ENCODE peak calls at places on chromosomes 13 and 19, in six cellular contexts. G is ovary, P is H9, K is AG04450, J is GM06990, B is heart right ventricle. Z is an unnamed sample.

GRCh38 chr13:27960362-27961226 is 8.5 kb downstream of the CDX2 start:
- DNase-seq in G (no peak), P (peak), K (no peak), J (peak), B (peak), Z (peak)

GRCh38 chr19:55255618-55256423 is 3.0 kb downstream of the PPP6R1 start:
- DNase-seq in G (no peak), P (no peak), K (no peak), J (peak), B (no peak), Z (no peak)

GRCh38 chr19:7863157-7863970 is 10.8 kb downstream of the PRR36 start:
- DNase-seq in G (no peak), P (peak), K (no peak), J (no peak), B (no peak), Z (peak)

GRCh38 chr13:80305737-80306136 is 35.2 kb downstream of the SPRY2 start:
- DNase-seq in G (no peak), P (no peak), K (no peak), J (no peak), B (no peak), Z (no peak)

GRCh38 chr13:111382411-111382810 is 62.0 kb downstream of the TEX29 start:
- DNase-seq in G (no peak), P (peak), K (no peak), J (no peak), B (no peak), Z (peak)

GRCh38 chr13:94617389-94618000 is 15.8 kb downstream of the GPR180 start:
- DNase-seq in G (no peak), P (no peak), K (no peak), J (no peak), B (no peak), Z (no peak)

GRCh38 chr19:15418112-15418587 is 638 bp downstream of the AKAP8L start:
- DNase-seq in G (no peak), P (no peak), K (no peak), J (no peak), B (no peak), Z (no peak)

GRCh38 chr19:7928741-7929701 is 3.1 kb upstream of the CTXN1 start:
- DNase-seq in G (peak), P (peak), K (peak), J (peak), B (no peak), Z (peak)

GRCh38 chr13:113979791-113980471 is 6.1 kb upstream of the C13orf46 start:
- DNase-seq in G (no peak), P (no peak), K (no peak), J (no peak), B (no peak), Z (no peak)

GRCh38 chr13:36706755-36707154 is 32.9 kb downstream of the SERTM1 start:
- DNase-seq in G (no peak), P (no peak), K (peak), J (no peak), B (no peak), Z (no peak)

GRCh38 chr13:25085125-25085742 is 10.7 kb upstream of the PABPC3 start:
- DNase-seq in G (no peak), P (peak), K (no peak), J (no peak), B (no peak), Z (peak)

GRCh38 chr13:112638157-112638750 is 50.3 kb upstream of the TUBGCP3 start:
- DNase-seq in G (no peak), P (peak), K (no peak), J (no peak), B (no peak), Z (no peak)

GRCh38 chr13:77749481-77749880 is 52.0 kb downstream of the SLAIN1 start:
- DNase-seq in G (no peak), P (no peak), K (no peak), J (no peak), B (no peak), Z (no peak)

GRCh38 chr19:46067691-46068090 is 26.9 kb upstream of the IGFL4 start:
- DNase-seq in G (no peak), P (no peak), K (no peak), J (no peak), B (no peak), Z (no peak)

DNA sequence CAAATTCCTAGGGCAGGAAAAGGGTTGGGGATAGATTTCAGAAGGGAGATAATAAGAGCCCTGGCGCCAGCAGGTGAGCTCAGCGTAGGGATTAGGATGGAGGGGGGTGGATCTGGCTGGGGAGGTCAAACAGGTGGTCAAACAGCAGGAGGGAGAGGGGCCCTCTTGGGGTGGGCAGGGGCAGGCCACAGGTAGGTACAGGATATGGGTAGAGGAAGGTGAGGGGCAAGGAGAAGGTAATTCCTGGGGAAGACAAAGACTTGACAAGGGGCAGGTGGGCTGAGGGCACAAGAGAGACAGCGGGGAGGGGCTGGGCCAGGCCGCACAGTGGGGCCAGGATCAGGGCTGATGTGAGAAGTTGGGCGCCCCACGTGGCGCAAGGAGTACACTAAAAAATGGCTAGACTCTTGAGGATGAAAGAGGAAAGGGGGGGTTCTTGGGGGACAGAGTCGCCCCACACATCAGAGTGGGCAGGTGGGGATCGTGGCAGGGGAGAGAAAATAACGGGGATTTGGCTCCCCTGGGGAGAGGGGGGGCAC is 713 bp downstream of the KRI1 start:
- DNase-seq in G (peak), P (peak), K (no peak), J (peak), B (no peak), Z (peak)
- TF ChIP-seq CTCF in G (no peak), P (peak), K (peak), J (peak), B (no peak), Z (no peak)

GRCh38 chr13:48072304-48072703 is 22.6 kb downstream of the MED4 start:
- DNase-seq in G (no peak), P (no peak), K (no peak), J (no peak), B (no peak), Z (peak)

GRCh38 chr13:48074006-48074405 is 20.9 kb downstream of the MED4 start:
- DNase-seq in G (no peak), P (no peak), K (no peak), J (no peak), B (no peak), Z (no peak)

GRCh38 chr13:48081739-48082138 is 13.2 kb downstream of the MED4 start:
- DNase-seq in G (no peak), P (no peak), K (no peak), J (no peak), B (no peak), Z (no peak)

GRCh38 chr13:48072787-48073186 is 22.1 kb downstream of the MED4 start:
- DNase-seq in G (no peak), P (no peak), K (no peak), J (no peak), B (no peak), Z (no peak)

GRCh38 chr13:48078251-48078656 is 16.6 kb downstream of the MED4 start:
- DNase-seq in G (no peak), P (no peak), K (no peak), J (peak), B (no peak), Z (no peak)
- TF ChIP-seq CTCF in G (no peak), P (peak), K (peak), J (peak), B (peak), Z (no peak)

GRCh38 chr19:3413796-3414327 is 47.5 kb downstream of the NFIC start:
- DNase-seq in G (no peak), P (no peak), K (no peak), J (no peak), B (no peak), Z (peak)

GRCh38 chr19:3409346-3410064 is 43.1 kb downstream of the NFIC start:
- DNase-seq in G (no peak), P (no peak), K (no peak), J (no peak), B (peak), Z (no peak)

GRCh38 chr19:3412066-3412465 is 45.7 kb downstream of the NFIC start:
- DNase-seq in G (no peak), P (no peak), K (no peak), J (no peak), B (no peak), Z (no peak)

GRCh38 chr19:3408996-3409345 is 42.6 kb downstream of the NFIC start:
- DNase-seq in G (no peak), P (no peak), K (no peak), J (no peak), B (no peak), Z (no peak)

DNA sequence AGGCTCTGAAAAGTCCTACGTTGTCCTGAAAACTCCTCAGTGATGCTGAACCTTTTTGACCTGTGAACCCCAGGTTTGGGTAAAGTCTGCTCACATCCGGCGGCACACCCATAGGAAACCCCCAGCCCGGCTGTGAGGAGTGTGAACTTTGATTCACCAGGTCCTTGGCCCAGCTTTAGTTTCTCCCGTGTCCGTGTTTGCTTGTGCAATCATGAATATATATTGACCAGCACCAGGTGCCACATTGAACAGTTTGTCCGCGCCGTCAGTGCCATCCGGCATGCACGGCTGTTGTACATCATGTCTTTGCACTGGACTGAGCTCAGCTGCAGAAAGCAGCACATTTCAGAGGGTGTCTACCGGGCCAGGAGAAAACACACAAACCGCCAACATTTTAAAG is 45.3 kb downstream of the NFIC start:
- DNase-seq in G (no peak), P (no peak), K (no peak), J (no peak), B (no peak), Z (no peak)
- TF ChIP-seq CTCF in G (no peak), P (no peak), K (no peak), J (no peak), B (no peak), Z (no peak)

GRCh38 chr19:51391073-51391611 is 751 bp upstream of the C19orf84 start:
- DNase-seq in G (no peak), P (no peak), K (no peak), J (no peak), B (no peak), Z (no peak)

GRCh38 chr19:51389143-51389542 is 1.2 kb downstream of the C19orf84 start:
- DNase-seq in G (no peak), P (no peak), K (no peak), J (no peak), B (no peak), Z (no peak)

GRCh38 chr19:51398096-51398704 is 7.8 kb upstream of the C19orf84 start:
- DNase-seq in G (no peak), P (no peak), K (no peak), J (no peak), B (no peak), Z (no peak)

GRCh38 chr19:51396175-51396574 is 5.8 kb upstream of the C19orf84 start:
- DNase-seq in G (no peak), P (no peak), K (no peak), J (no peak), B (no peak), Z (no peak)

GRCh38 chr19:51394045-51394836 is 3.9 kb upstream of the C19orf84 start:
- DNase-seq in G (peak), P (peak), K (peak), J (peak), B (peak), Z (peak)
- TF ChIP-seq CTCF in G (no peak), P (no peak), K (no peak), J (no peak), B (peak), Z (no peak)

GRCh38 chr13:50189450-50189849 is 174.2 kb downstream of the KCNRG start:
- DNase-seq in G (no peak), P (no peak), K (no peak), J (no peak), B (no peak), Z (no peak)
- TF ChIP-seq CTCF in G (no peak), P (peak), K (no peak), J (peak), B (no peak), Z (no peak)

GRCh38 chr19:1624458-1624857 is 19.2 kb upstream of the UQCR11 start:
- DNase-seq in G (no peak), P (peak), K (no peak), J (no peak), B (peak), Z (peak)
- TF ChIP-seq CTCF in G (no peak), P (peak), K (peak), J (peak), B (peak), Z (peak)

GRCh38 chr13:59674616-59675015 is 489.1 kb downstream of the DIAPH3 start:
- DNase-seq in G (no peak), P (no peak), K (no peak), J (no peak), B (no peak), Z (no peak)
- TF ChIP-seq CTCF in G (no peak), P (no peak), K (no peak), J (no peak), B (no peak), Z (no peak)

GRCh38 chr19:27529158-27529557 is 1683.8 kb downstream of the UQCRFS1 start:
- DNase-seq in G (no peak), P (no peak), K (no peak), J (no peak), B (no peak), Z (no peak)
- TF ChIP-seq CTCF in G (no peak), P (no peak), K (no peak), J (no peak), B (no peak), Z (no peak)

GRCh38 chr13:21243045-21243842 is 66.8 kb downstream of the MRPL57 start:
- DNase-seq in G (no peak), P (no peak), K (no peak), J (no peak), B (no peak), Z (no peak)
- TF ChIP-seq CTCF in G (no peak), P (no peak), K (no peak), J (no peak), B (no peak), Z (no peak)

Z was measured in glutamatergic neuron.